ENCODE peak calls at places on chromosomes 13 and 19, in eight cellular contexts. D is hepatocyte, L is SK-N-SH, I is MM.1S, R is PC-3, E is PC-9, A is GM23248, C is OCI-LY7. M is an unnamed sample.

GRCh38 chr13:50079278-50080157 is 64.3 kb downstream of the KCNRG start:
- DNase-seq in R (no peak), D (no peak), C (no peak), L (no peak), E (no peak), I (no peak), A (no peak), M (no peak)

GRCh38 chr19:35143231-35143715 is at the start of gene FXYD7:
- DNase-seq in D (no peak), C (no peak), L (peak; percentile 66), E (no peak), R (no peak), I (no peak), A (no peak), M (no peak)

GRCh38 chr13:44573790-44574465 is 2.2 kb downstream of the TSC22D1 start:
- DNase-seq in C (peak; percentile 49), R (peak; percentile 56), E (peak; percentile 61), D (peak; percentile 51), I (no peak), L (peak; percentile 27), A (peak; percentile 70), M (no peak)

GRCh38 chr13:62387642-62388041 is 972.0 kb upstream of the PCDH20 start:
- DNase-seq in C (no peak), I (no peak), E (no peak), R (peak; percentile 29), L (peak; percentile 6), A (peak; percentile 7), D (peak; percentile 6), M (peak; percentile 2)

GRCh38 chr19:33705090-33705847 is 83.5 kb downstream of the CHST8 start:
- DNase-seq in A (no peak), E (no peak), R (no peak), I (no peak), C (no peak), D (no peak), L (no peak), M (no peak)

GRCh38 chr13:33263484-33263883 is 22.1 kb downstream of the STARD13 start:
- DNase-seq in L (no peak), D (no peak), I (no peak), A (no peak), E (no peak), C (no peak), R (no peak), M (no peak)

GRCh38 chr13:21964686-21965085 is 293.8 kb downstream of the FGF9 start:
- DNase-seq in R (no peak), E (no peak), D (no peak), C (no peak), I (no peak), A (peak; percentile 43), L (no peak), M (no peak)

GRCh38 chr19:33296473-33297060 is 5.8 kb downstream of the CEBPA start:
- DNase-seq in D (no peak), E (no peak), C (no peak), L (peak; percentile 65), R (no peak), I (no peak), A (peak; percentile 12), M (no peak)

GRCh38 chr13:112947796-112948195 is 21.2 kb upstream of the MCF2L start:
- DNase-seq in D (no peak), A (no peak), I (no peak), R (no peak), E (no peak), L (no peak), C (no peak), M (no peak)

GRCh38 chr13:94411747-94412146 is 67.7 kb downstream of the DCT start:
- DNase-seq in E (no peak), R (no peak), I (no peak), D (no peak), A (peak; percentile 15), L (no peak), C (no peak), M (no peak)
- H3K9me2 ChIP-seq in E (no peaks in the 10 kb centered on the region), R (no peaks in the 10 kb centered on the region), I (no peaks in the 10 kb centered on the region), D (no peaks in the 10 kb centered on the region), A (no peaks in the 10 kb centered on the region), L (no peaks in the 10 kb centered on the region), C (no peaks in the 10 kb centered on the region), M (no peaks in the 10 kb centered on the region)

GRCh38 chr19:31408460-31409124 is 59.4 kb upstream of the TSHZ3 start:
- DNase-seq in R (peak; percentile 36), E (no peak), L (no peak), C (no peak), D (peak; percentile 38), A (peak; percentile 90), I (no peak), M (no peak)
- H3K9me2 ChIP-seq in R (no peaks in the 10 kb centered on the region), E (no peaks in the 10 kb centered on the region), L (no peaks in the 10 kb centered on the region), C (no peaks in the 10 kb centered on the region), D (no peaks in the 10 kb centered on the region), A (no peaks in the 10 kb centered on the region), I (no peaks in the 10 kb centered on the region), M (no peaks in the 10 kb centered on the region)

DNA sequence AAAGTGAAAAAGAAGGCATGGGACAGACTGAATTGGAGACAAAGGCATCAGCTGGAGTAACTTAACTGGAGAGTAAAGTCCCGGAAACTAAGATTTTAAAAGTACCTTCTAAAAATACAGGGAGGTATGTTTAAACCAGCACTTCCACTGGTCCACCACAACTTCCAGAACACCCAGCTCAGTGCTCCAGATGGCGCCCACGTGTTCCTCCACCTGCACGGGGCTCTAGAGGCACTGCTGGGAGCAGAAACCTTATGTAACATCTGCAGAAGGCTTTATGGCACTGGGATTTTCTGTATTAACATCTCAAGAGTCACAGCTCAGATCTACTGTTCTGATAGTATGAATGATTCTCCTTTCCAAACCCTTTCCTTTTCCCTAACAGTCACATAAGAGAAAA is 252.1 kb downstream of the DCLK1 start:
- DNase-seq in C (no peak), D (no peak), A (no peak), L (no peak), R (no peak), I (peak; percentile 28), E (no peak), M (no peak)
- H3K9me2 ChIP-seq in C (no peaks in the 10 kb centered on the region), D (no peaks in the 10 kb centered on the region), A (no peaks in the 10 kb centered on the region), L (no peaks in the 10 kb centered on the region), R (no peaks in the 10 kb centered on the region), I (no peaks in the 10 kb centered on the region), E (no peaks in the 10 kb centered on the region), M (no peaks in the 10 kb centered on the region)

DNA sequence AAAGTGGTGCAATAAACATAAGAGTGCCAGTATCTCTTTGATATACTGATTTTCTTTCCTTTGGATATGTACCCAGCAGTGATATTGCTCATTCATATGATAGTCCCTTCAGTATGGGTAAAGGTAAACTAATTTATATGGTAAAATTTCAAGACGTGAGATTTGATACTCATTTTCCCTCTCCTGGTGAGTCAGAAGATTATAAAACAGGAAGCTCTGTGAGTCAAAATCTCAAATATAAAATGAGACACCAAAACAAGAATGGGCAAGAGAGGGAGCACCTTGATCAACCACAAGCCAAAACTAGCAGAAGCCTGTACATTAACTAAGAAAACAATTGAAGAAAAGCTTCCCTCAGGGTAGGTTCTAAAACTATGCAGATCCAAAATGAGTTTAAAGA is 216.3 kb downstream of the SLITRK6 start:
- DNase-seq in C (no peak), R (peak; percentile 87), I (no peak), E (no peak), L (no peak), A (no peak), D (no peak), M (no peak)
- H3K9me2 ChIP-seq in C (no peaks in the 10 kb centered on the region), R (no peaks in the 10 kb centered on the region), I (no peaks in the 10 kb centered on the region), E (no peaks in the 10 kb centered on the region), L (no peaks in the 10 kb centered on the region), A (no peaks in the 10 kb centered on the region), D (no peaks in the 10 kb centered on the region), M (no peaks in the 10 kb centered on the region)

M was measured in HCT116.